ENCODE peak calls at places on chromosomes 12 and 14, in ten cellular contexts. R is CD4-positive, alpha-beta memory T cell; T is cardiac muscle cell; W is heart right ventricle; A is mammary epithelial cell; P is mesenchymal stem cell; B is CD8-positive, alpha-beta memory T cell; F is colonic mucosa; U is HCT116; Q is left ventricle myocardium inferior. K is an unnamed sample. For H3K27me3, the result is how much of the 10 kb centered on the place peaks cover.

GRCh38 chr12:56581418-56582145 is 48.5 kb downstream of the BAZ2A start:
- DNase-seq in B (peak), A (peak), F (no peak), U (no peak), T (no peak), P (no peak), R (no peak), Q (no peak), W (no peak), K (no peak)

GRCh38 chr12:127162902-127163301 is 1104.1 kb upstream of the TMEM132C start:
- DNase-seq in B (peak), R (no peak), T (no peak), F (no peak), A (peak), W (no peak), Q (no peak), P (peak), U (no peak), K (no peak)

GRCh38 chr12:31732926-31733548 is 4.2 kb upstream of the AMN1 start:
- DNase-seq in U (peak), F (no peak), B (no peak), W (no peak), P (peak), R (no peak), T (no peak), A (peak), Q (no peak), K (no peak)

GRCh38 chr12:95336387-95337067 is 118.9 kb downstream of the VEZT start:
- DNase-seq in A (peak), B (no peak), Q (peak), F (peak), W (peak), R (no peak), P (peak), T (peak), U (peak), K (peak)

GRCh38 chr12:120538281-120539156 is 4.4 kb downstream of the RNF10 start:
- DNase-seq in F (peak), T (peak), W (peak), A (peak), Q (peak), U (no peak), R (no peak), P (peak), B (no peak), K (peak)

GRCh38 chr12:54222609-54223008 is 33.8 kb upstream of the SMUG1 start:
- DNase-seq in U (no peak), T (no peak), A (peak), B (no peak), F (no peak), Q (no peak), W (no peak), R (no peak), P (peak), K (no peak)

GRCh38 chr12:4855121-4855924 is 54.4 kb upstream of the KCNA1 start:
- DNase-seq in Q (no peak), P (peak), B (peak), T (peak), A (peak), W (no peak), U (peak), F (peak), R (peak), K (no peak)

GRCh38 chr12:51389302-51389999 is 1.8 kb downstream of the GALNT6 start:
- DNase-seq in R (no peak), A (no peak), P (peak), U (no peak), B (peak), W (no peak), T (no peak), Q (no peak), F (peak), K (no peak)

GRCh38 chr12:106981781-106982180 is 5.2 kb downstream of the MTERF2 start:
- DNase-seq in F (no peak), T (no peak), Q (no peak), W (no peak), A (no peak), B (no peak), U (no peak), P (no peak), R (no peak), K (no peak)

GRCh38 chr14:89342049-89342448 is 75.0 kb downstream of the FOXN3 start:
- DNase-seq in Q (no peak), P (no peak), R (no peak), W (no peak), T (no peak), A (no peak), U (no peak), B (no peak), F (no peak), K (no peak)

GRCh38 chr12:118183155-118183554 is 47.2 kb downstream of the PEBP1 start:
- DNase-seq in F (no peak), R (no peak), A (no peak), U (no peak), W (no peak), Q (no peak), P (no peak), T (no peak), B (no peak), K (no peak)

GRCh38 chr12:104707794-104708558 is 250.1 kb downstream of the SLC41A2 start:
- DNase-seq in R (no peak), F (no peak), Q (no peak), A (no peak), W (no peak), P (no peak), U (no peak), B (no peak), T (no peak), K (no peak)

GRCh38 chr14:99450266-99450665 is 30.4 kb downstream of the SETD3 start:
- DNase-seq in A (no peak), F (no peak), Q (no peak), R (no peak), B (no peak), W (no peak), T (no peak), U (no peak), P (no peak), K (no peak)

GRCh38 chr12:108091351-108091750 is 37.7 kb upstream of the WSCD2 start:
- DNase-seq in F (no peak), A (no peak), P (no peak), U (no peak), Q (no peak), W (no peak), T (no peak), B (no peak), R (no peak), K (no peak)

GRCh38 chr14:57961793-57962075 is 95.8 kb upstream of the SLC35F4 start:
- DNase-seq in P (no peak), A (no peak), W (no peak), R (no peak), U (no peak), B (no peak), Q (no peak), F (no peak), T (no peak), K (no peak)

GRCh38 chr12:10759657-10760056 is 36.5 kb upstream of the YBX3 start:
- DNase-seq in B (no peak), W (no peak), A (no peak), U (no peak), Q (no peak), F (no peak), R (no peak), T (no peak), P (no peak), K (no peak)

GRCh38 chr12:106044773-106045172 is 94.0 kb downstream of the NUAK1 start:
- DNase-seq in F (no peak), W (no peak), U (no peak), A (no peak), R (no peak), P (peak), B (no peak), Q (no peak), T (no peak), K (no peak)

GRCh38 chr14:105299654-105300541 is 903 bp downstream of the BRF1 start:
- DNase-seq in F (peak), R (no peak), Q (no peak), W (peak), U (no peak), A (no peak), T (no peak), B (peak), P (peak), K (peak)

GRCh38 chr12:86917121-86917520 is 660.9 kb upstream of the MGAT4C start:
- DNase-seq in Q (no peak), W (no peak), R (no peak), T (no peak), P (no peak), A (no peak), F (no peak), B (no peak), U (no peak), K (no peak)

DNA sequence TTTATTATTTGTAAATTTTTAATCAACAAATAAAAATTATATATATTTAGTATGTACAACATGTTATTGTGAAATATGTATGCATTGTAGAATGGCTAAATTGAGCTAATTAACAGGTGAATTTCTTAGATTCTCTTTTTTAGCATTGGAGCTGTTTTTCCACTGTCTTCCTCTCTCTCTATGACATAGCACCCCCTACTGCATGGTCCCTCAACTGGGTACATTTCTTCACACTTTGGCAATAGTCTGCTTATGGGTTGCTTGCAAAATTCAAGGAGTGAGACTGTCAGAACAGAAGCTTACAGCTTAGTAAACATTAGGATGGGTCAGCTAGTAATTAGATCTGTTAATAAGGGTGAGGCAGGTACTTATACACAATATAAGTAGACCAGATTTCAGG is 658.5 kb upstream of the MGAT4C start:
- DNase-seq in F (no peak), U (peak), T (peak), W (no peak), R (no peak), P (peak), Q (no peak), B (no peak), A (peak), K (no peak)
- H3K27ac ChIP-seq in F (no peak), U (no peak), T (no peak), W (no peak), R (no peak), P (no peak), Q (no peak), B (no peak), A (no peak), K (no peak)

GRCh38 chr12:52496054-52496453 is 3.0 kb upstream of the KRT6A start:
- DNase-seq in W (no peak), U (no peak), T (peak), F (no peak), R (no peak), P (no peak), A (no peak), Q (no peak), B (no peak), K (no peak)
- H3K4me3 ChIP-seq in W (no peak), U (no peak), T (no peak), F (no peak), R (no peak), P (no peak), A (no peak), Q (no peak), B (no peak), K (no peak)

DNA sequence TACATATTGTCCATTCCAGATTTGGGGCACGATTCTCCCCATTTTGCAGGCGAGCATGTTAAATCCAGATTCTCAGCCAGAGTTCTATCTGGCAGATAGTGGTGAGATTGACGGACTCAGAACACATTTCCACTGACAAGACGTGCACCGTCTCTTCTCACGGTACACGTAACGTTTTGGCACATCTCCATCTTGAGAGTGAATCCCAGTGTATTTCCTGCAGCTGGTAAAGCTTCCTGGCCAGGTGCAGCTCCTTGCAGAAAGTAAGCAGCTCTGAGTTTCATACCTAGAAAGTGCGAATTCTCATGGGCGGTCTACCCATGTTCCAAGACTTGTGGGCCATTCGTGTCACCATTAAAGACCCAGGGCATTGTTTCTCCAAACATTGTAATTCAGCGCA is 102.6 kb downstream of the TSPAN9 start:
- DNase-seq in R (no peak), T (no peak), W (no peak), A (no peak), U (no peak), P (no peak), B (no peak), Q (no peak), F (no peak), K (no peak)
- H3K27me3 ChIP-seq in R (under half), T (under half), W (under half), A (under half), U (under half), P (under half), B (under half), Q (under half), F (under half), K (under half)

GRCh38 chr12:21815306-21816062 is 41.0 kb upstream of the KCNJ8 start:
- DNase-seq in W (no peak), B (no peak), F (no peak), T (no peak), Q (no peak), P (no peak), A (no peak), R (no peak), U (no peak), K (no peak)
- H3K27ac ChIP-seq in W (no peak), B (no peak), F (no peak), T (no peak), Q (peak), P (no peak), A (no peak), R (no peak), U (no peak), K (no peak)

DNA sequence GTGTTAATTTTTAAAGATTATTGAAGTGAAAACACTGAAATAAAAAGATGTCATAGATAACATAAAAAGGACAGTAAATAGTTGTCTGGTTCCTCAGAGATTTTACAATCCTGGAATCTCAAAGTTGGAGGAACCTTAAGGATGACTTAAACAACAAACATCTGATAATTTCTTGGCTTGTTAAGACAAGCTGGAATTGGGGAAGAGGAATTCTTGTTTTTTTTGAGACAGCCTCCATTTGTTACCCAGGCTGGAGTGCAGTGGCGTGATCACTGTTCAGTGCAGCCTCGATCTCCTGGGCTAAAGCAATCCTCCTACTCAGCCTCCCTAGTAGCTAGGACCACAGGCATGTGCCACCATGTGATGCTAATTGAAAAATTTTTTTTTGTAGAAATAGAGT is 2.3 kb downstream of the ZNF410 start:
- DNase-seq in U (no peak), F (no peak), T (no peak), P (peak), A (peak), W (no peak), R (no peak), Q (no peak), B (no peak), K (no peak)
- H3K4me3 ChIP-seq in U (no peak), F (no peak), T (no peak), P (no peak), A (no peak), W (no peak), R (no peak), Q (no peak), B (no peak), K (no peak)

DNA sequence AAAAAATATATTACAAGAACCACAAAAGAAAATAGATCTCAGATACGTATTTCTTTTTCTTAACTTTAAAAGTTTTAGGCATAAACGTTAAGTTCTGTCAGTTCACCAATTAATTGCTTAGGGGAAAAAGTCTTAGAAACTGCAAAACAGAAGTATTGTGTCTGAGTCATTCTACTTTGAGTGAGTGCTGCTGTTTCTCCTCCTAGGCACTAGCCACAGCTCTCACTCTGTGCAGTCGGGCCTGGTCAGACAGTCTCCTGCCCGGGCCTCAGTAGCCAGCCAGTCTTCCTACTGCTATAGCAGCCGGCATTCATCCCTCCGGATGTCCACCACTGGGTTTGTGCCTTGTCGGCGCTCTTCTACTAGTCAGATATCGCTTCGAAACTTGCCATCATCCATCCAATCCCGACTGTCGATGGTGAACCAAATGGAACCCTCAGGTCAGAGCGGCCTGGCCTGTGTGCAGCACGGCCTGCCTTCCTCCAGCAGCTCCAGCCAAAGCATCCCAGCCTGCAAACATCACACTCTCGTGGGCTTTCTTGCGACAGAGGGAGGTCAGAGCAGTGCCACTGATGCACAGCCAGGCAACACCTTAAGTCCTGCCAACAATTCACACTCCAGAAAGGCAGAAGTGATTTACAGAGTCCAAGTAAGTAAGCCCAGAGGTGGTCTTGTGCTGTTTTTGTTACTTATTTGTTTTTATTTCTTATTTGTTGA is 201.3 kb downstream of the PCNX1 start:
- DNase-seq in U (no peak), F (no peak), R (no peak), B (no peak), Q (no peak), P (no peak), A (no peak), W (no peak), T (no peak), K (no peak)
- H3K27me3 ChIP-seq in U (under half), F (under half), R (under half), B (under half), Q (under half), P (under half), A (under half), W (under half), T (under half), K (under half)

GRCh38 chr12:114826233-114826632 is 142.3 kb upstream of the TBX3 start:
- DNase-seq in A (no peak), P (no peak), W (no peak), R (no peak), T (no peak), B (no peak), Q (no peak), U (no peak), F (no peak), K (no peak)
- H3K27ac ChIP-seq in A (no peak), P (no peak), W (no peak), R (no peak), T (no peak), B (no peak), Q (no peak), U (no peak), F (no peak), K (no peak)

GRCh38 chr14:71753126-71753830 is 179.0 kb upstream of the RGS6 start:
- DNase-seq in W (peak), T (peak), A (peak), R (peak), F (peak), B (peak), Q (peak), P (peak), U (peak), K (peak)
- H3K4me3 ChIP-seq in W (no peak), T (no peak), A (no peak), R (no peak), F (no peak), B (no peak), Q (no peak), P (no peak), U (no peak), K (no peak)

DNA sequence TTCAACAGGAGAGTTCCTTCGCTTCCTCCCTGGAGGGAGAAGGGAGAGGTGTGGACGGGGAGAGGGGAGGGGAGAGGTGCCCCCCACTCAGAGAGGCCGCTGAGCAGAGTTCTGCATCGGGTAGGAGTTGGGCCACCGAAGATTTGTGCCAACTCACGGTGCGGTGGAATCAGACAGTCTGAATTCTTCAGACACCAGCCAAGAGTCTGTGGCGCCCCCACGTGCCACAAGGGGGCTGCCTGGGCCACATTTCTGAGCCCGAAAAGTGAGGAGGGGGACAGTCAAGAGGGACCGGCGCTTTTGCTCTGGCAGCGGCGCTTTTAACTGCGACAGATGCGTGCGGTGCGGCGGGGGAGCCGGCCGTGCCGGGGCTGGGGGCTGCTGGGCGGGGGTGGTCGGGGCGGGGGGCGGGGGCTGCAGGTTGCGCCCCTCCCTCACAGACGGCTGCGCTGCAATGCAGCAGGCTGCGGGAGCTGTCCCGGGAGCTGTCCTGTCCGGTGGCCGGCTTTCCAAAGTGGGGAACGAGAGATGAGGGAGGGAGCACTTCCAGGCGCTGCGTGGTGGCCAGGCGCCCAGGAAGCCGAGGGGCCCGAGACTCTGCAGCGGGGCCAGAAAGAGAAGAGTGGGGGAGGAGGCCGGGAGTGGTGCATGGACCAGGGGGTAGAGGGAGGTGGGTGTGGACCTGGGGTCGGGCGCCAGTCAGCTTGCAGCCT is 941 bp upstream of the RTL1 start:
- DNase-seq in B (no peak), W (no peak), F (peak), A (no peak), U (no peak), R (no peak), P (peak), T (peak), Q (no peak), K (no peak)
- H3K27me3 ChIP-seq in B (under half), W (half or more), F (under half), A (under half), U (under half), R (under half), P (half or more), T (under half), Q (half or more), K (under half)